ENCODE peak calls at places on chromosomes 11 and 22, in ten cellular contexts. One of them, this sample, is unnamed.

GRCh38 chr11:69212121-69213110 is 56.7 kb downstream of the SMIM38 start:
- DNase-seq in astrocyte of the cerebellum: no peak
- DNase-seq in colonic mucosa: no peak
- DNase-seq in HFF-Myc: no peak
- DNase-seq in CD8-positive, alpha-beta T cell: no peak
- DNase-seq in BJ: no peak
- DNase-seq in astrocyte of the spinal cord: no peak
- DNase-seq in MCF 10A: no peak
- DNase-seq in fibroblast of the aortic adventitia: peak; percentile 6
- DNase-seq in mammary epithelial cell: no peak
- DNase-seq in this sample: no peak

GRCh38 chr11:2448661-2449547 is 4.1 kb downstream of the KCNQ1 start:
- DNase-seq in fibroblast of the aortic adventitia: no peak
- DNase-seq in BJ: no peak
- DNase-seq in astrocyte of the cerebellum: no peak
- DNase-seq in HFF-Myc: no peak
- DNase-seq in MCF 10A: no peak
- DNase-seq in mammary epithelial cell: no peak
- DNase-seq in CD8-positive, alpha-beta T cell: no peak
- DNase-seq in astrocyte of the spinal cord: no peak
- DNase-seq in colonic mucosa: no peak
- DNase-seq in this sample: no peak

GRCh38 chr11:68461284-68461861 is 821 bp downstream of the PPP6R3 start:
- DNase-seq in fibroblast of the aortic adventitia: no peak
- DNase-seq in colonic mucosa: peak; percentile 48
- DNase-seq in astrocyte of the spinal cord: peak; percentile 62
- DNase-seq in CD8-positive, alpha-beta T cell: no peak
- DNase-seq in astrocyte of the cerebellum: no peak
- DNase-seq in HFF-Myc: no peak
- DNase-seq in BJ: no peak
- DNase-seq in MCF 10A: peak; percentile 19
- DNase-seq in mammary epithelial cell: peak; percentile 21
- DNase-seq in this sample: no peak

GRCh38 chr11:68436985-68437926 is 23.3 kb upstream of the PPP6R3 start:
- DNase-seq in BJ: no peak
- DNase-seq in astrocyte of the spinal cord: peak; percentile 56
- DNase-seq in MCF 10A: peak; percentile 51
- DNase-seq in CD8-positive, alpha-beta T cell: no peak
- DNase-seq in astrocyte of the cerebellum: no peak
- DNase-seq in mammary epithelial cell: peak; percentile 75
- DNase-seq in fibroblast of the aortic adventitia: peak; percentile 60
- DNase-seq in colonic mucosa: no peak
- DNase-seq in HFF-Myc: peak; percentile 52
- DNase-seq in this sample: no peak

GRCh38 chr22:43342347-43343261 is 568 bp downstream of the SCUBE1 start:
- DNase-seq in astrocyte of the spinal cord: no peak
- DNase-seq in CD8-positive, alpha-beta T cell: no peak
- DNase-seq in mammary epithelial cell: no peak
- DNase-seq in BJ: no peak
- DNase-seq in astrocyte of the cerebellum: no peak
- DNase-seq in MCF 10A: no peak
- DNase-seq in HFF-Myc: no peak
- DNase-seq in fibroblast of the aortic adventitia: no peak
- DNase-seq in colonic mucosa: no peak
- DNase-seq in this sample: no peak

GRCh38 chr22:30000566-30000965 is 79.7 kb upstream of the HORMAD2 start:
- DNase-seq in BJ: no peak
- DNase-seq in astrocyte of the cerebellum: no peak
- DNase-seq in MCF 10A: no peak
- DNase-seq in astrocyte of the spinal cord: peak; percentile 50
- DNase-seq in colonic mucosa: no peak
- DNase-seq in mammary epithelial cell: peak; percentile 26
- DNase-seq in CD8-positive, alpha-beta T cell: no peak
- DNase-seq in HFF-Myc: no peak
- DNase-seq in fibroblast of the aortic adventitia: peak; percentile 11
- DNase-seq in this sample: no peak

GRCh38 chr11:134460044-134460371 is 48.0 kb upstream of the B3GAT1 start:
- DNase-seq in MCF 10A: no peak
- DNase-seq in mammary epithelial cell: no peak
- DNase-seq in astrocyte of the cerebellum: no peak
- DNase-seq in colonic mucosa: no peak
- DNase-seq in BJ: no peak
- DNase-seq in CD8-positive, alpha-beta T cell: no peak
- DNase-seq in HFF-Myc: no peak
- DNase-seq in astrocyte of the spinal cord: no peak
- DNase-seq in fibroblast of the aortic adventitia: no peak
- DNase-seq in this sample: no peak

GRCh38 chr11:33687733-33688479 is 12.7 kb downstream of the C11orf91 start:
- DNase-seq in colonic mucosa: peak; percentile 60
- DNase-seq in astrocyte of the cerebellum: peak; percentile 74
- DNase-seq in HFF-Myc: peak; percentile 60
- DNase-seq in CD8-positive, alpha-beta T cell: no peak
- DNase-seq in MCF 10A: peak; percentile 77
- DNase-seq in BJ: no peak
- DNase-seq in astrocyte of the spinal cord: peak; percentile 80
- DNase-seq in mammary epithelial cell: peak; percentile 88
- DNase-seq in fibroblast of the aortic adventitia: peak; percentile 85
- DNase-seq in this sample: no peak

GRCh38 chr22:44393066-44393465 is 80.3 kb upstream of the SHISAL1 start:
- DNase-seq in astrocyte of the cerebellum: no peak
- DNase-seq in HFF-Myc: no peak
- DNase-seq in colonic mucosa: no peak
- DNase-seq in MCF 10A: no peak
- DNase-seq in astrocyte of the spinal cord: no peak
- DNase-seq in fibroblast of the aortic adventitia: no peak
- DNase-seq in mammary epithelial cell: no peak
- DNase-seq in BJ: no peak
- DNase-seq in CD8-positive, alpha-beta T cell: no peak
- DNase-seq in this sample: no peak

GRCh38 chr22:27632451-27633295 is 168.9 kb downstream of the MN1 start:
- DNase-seq in BJ: no peak
- DNase-seq in MCF 10A: no peak
- DNase-seq in astrocyte of the cerebellum: no peak
- DNase-seq in fibroblast of the aortic adventitia: no peak
- DNase-seq in mammary epithelial cell: no peak
- DNase-seq in colonic mucosa: no peak
- DNase-seq in HFF-Myc: no peak
- DNase-seq in astrocyte of the spinal cord: no peak
- DNase-seq in CD8-positive, alpha-beta T cell: no peak
- DNase-seq in this sample: no peak

GRCh38 chr11:67439321-67440228 is 2.1 kb upstream of the PTPRCAP start:
- DNase-seq in fibroblast of the aortic adventitia: no peak
- DNase-seq in HFF-Myc: no peak
- DNase-seq in mammary epithelial cell: no peak
- DNase-seq in astrocyte of the cerebellum: no peak
- DNase-seq in astrocyte of the spinal cord: peak; percentile 10
- DNase-seq in MCF 10A: peak; percentile 51
- DNase-seq in colonic mucosa: peak; percentile 61
- DNase-seq in BJ: no peak
- DNase-seq in CD8-positive, alpha-beta T cell: peak; percentile 60
- DNase-seq in this sample: no peak

GRCh38 chr11:85752201-85752889 is 58.6 kb downstream of the SYTL2 start:
- DNase-seq in CD8-positive, alpha-beta T cell: no peak
- DNase-seq in astrocyte of the cerebellum: no peak
- DNase-seq in colonic mucosa: no peak
- DNase-seq in astrocyte of the spinal cord: no peak
- DNase-seq in mammary epithelial cell: no peak
- DNase-seq in MCF 10A: no peak
- DNase-seq in fibroblast of the aortic adventitia: no peak
- DNase-seq in BJ: no peak
- DNase-seq in HFF-Myc: no peak
- DNase-seq in this sample: no peak

GRCh38 chr11:2844116-2844515 is 41.5 kb downstream of the CDKN1C start:
- DNase-seq in MCF 10A: no peak
- DNase-seq in colonic mucosa: no peak
- DNase-seq in HFF-Myc: no peak
- DNase-seq in fibroblast of the aortic adventitia: no peak
- DNase-seq in mammary epithelial cell: peak; percentile 27
- DNase-seq in BJ: no peak
- DNase-seq in astrocyte of the cerebellum: no peak
- DNase-seq in astrocyte of the spinal cord: no peak
- DNase-seq in CD8-positive, alpha-beta T cell: no peak
- DNase-seq in this sample: no peak

DNA sequence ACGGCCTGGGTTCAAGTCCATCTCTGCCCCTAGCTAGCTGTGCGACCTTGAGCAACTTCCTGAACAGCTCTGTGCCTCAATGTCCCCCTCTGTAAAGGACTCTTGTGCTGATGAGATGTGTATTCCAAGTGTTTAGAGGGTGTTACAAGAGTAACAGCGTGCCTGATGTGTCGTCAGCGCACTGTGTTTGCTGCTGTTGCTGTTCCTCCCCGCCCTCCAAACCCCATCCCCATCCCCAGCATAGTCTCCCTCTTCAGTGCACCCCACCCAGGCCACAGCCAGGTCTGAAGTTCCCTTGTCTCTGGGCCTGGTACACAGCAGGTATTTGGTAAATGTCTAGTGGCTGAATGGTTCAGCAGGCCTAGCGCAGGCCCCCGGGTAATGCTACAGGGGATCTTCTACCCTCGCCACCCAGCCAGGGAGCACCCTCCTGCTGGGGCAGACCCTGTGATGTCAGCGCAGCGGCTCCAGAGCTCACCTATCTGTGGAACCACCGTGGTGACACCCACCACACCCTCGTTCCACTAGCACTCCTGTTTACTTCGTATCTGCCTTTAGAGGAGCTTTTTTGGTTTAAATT is 10.3 kb downstream of the CBX7 start:
- DNase-seq in CD8-positive, alpha-beta T cell: no peak
- DNase-seq in astrocyte of the cerebellum: no peak
- DNase-seq in astrocyte of the spinal cord: no peak
- DNase-seq in fibroblast of the aortic adventitia: no peak
- DNase-seq in mammary epithelial cell: no peak
- DNase-seq in BJ: no peak
- DNase-seq in MCF 10A: no peak
- DNase-seq in HFF-Myc: no peak
- DNase-seq in colonic mucosa: no peak
- DNase-seq in this sample: no peak
- TF ChIP-seq CTCF in CD8-positive, alpha-beta T cell: no peak
- TF ChIP-seq CTCF in astrocyte of the cerebellum: no peak
- TF ChIP-seq CTCF in astrocyte of the spinal cord: no peak
- TF ChIP-seq CTCF in fibroblast of the aortic adventitia: no peak
- TF ChIP-seq CTCF in mammary epithelial cell: no peak
- TF ChIP-seq CTCF in BJ: no peak
- TF ChIP-seq CTCF in MCF 10A: no peak
- TF ChIP-seq CTCF in HFF-Myc: no peak
- TF ChIP-seq CTCF in colonic mucosa: no peak
- TF ChIP-seq CTCF in this sample: no peak

GRCh38 chr22:22164541-22165272 is 79.9 kb upstream of the VPREB1 start:
- DNase-seq in mammary epithelial cell: no peak
- DNase-seq in astrocyte of the cerebellum: no peak
- DNase-seq in fibroblast of the aortic adventitia: no peak
- DNase-seq in CD8-positive, alpha-beta T cell: no peak
- DNase-seq in colonic mucosa: no peak
- DNase-seq in astrocyte of the spinal cord: no peak
- DNase-seq in HFF-Myc: no peak
- DNase-seq in MCF 10A: no peak
- DNase-seq in BJ: no peak
- DNase-seq in this sample: no peak
- TF ChIP-seq CTCF in mammary epithelial cell: no peak
- TF ChIP-seq CTCF in astrocyte of the cerebellum: peak; percentile 4
- TF ChIP-seq CTCF in fibroblast of the aortic adventitia: no peak
- TF ChIP-seq CTCF in CD8-positive, alpha-beta T cell: no peak
- TF ChIP-seq CTCF in colonic mucosa: no peak
- TF ChIP-seq CTCF in astrocyte of the spinal cord: no peak
- TF ChIP-seq CTCF in HFF-Myc: no peak
- TF ChIP-seq CTCF in MCF 10A: no peak
- TF ChIP-seq CTCF in BJ: no peak
- TF ChIP-seq CTCF in this sample: no peak

GRCh38 chr11:125433454-125434121 is 62.5 kb downstream of the FEZ1 start:
- DNase-seq in BJ: no peak
- DNase-seq in HFF-Myc: peak; percentile 7
- DNase-seq in astrocyte of the spinal cord: peak; percentile 58
- DNase-seq in astrocyte of the cerebellum: peak; percentile 32
- DNase-seq in fibroblast of the aortic adventitia: peak; percentile 67
- DNase-seq in colonic mucosa: no peak
- DNase-seq in CD8-positive, alpha-beta T cell: no peak
- DNase-seq in mammary epithelial cell: peak; percentile 60
- DNase-seq in MCF 10A: peak; percentile 61
- DNase-seq in this sample: peak; percentile 34
- TF ChIP-seq CTCF in BJ: peak; percentile 80
- TF ChIP-seq CTCF in HFF-Myc: peak; percentile 64
- TF ChIP-seq CTCF in astrocyte of the spinal cord: peak; percentile 82
- TF ChIP-seq CTCF in astrocyte of the cerebellum: peak; percentile 79
- TF ChIP-seq CTCF in fibroblast of the aortic adventitia: peak; percentile 77
- TF ChIP-seq CTCF in colonic mucosa: no peak
- TF ChIP-seq CTCF in CD8-positive, alpha-beta T cell: no peak
- TF ChIP-seq CTCF in mammary epithelial cell: peak; percentile 75
- TF ChIP-seq CTCF in MCF 10A: peak; percentile 44
- TF ChIP-seq CTCF in this sample: peak; percentile 83

GRCh38 chr22:20583471-20583922 is 76.1 kb downstream of the MED15 start:
- DNase-seq in CD8-positive, alpha-beta T cell: no peak
- DNase-seq in astrocyte of the cerebellum: no peak
- DNase-seq in astrocyte of the spinal cord: no peak
- DNase-seq in mammary epithelial cell: no peak
- DNase-seq in colonic mucosa: no peak
- DNase-seq in BJ: no peak
- DNase-seq in fibroblast of the aortic adventitia: no peak
- DNase-seq in MCF 10A: no peak
- DNase-seq in HFF-Myc: no peak
- DNase-seq in this sample: no peak
- TF ChIP-seq CTCF in CD8-positive, alpha-beta T cell: no peak
- TF ChIP-seq CTCF in astrocyte of the cerebellum: no peak
- TF ChIP-seq CTCF in astrocyte of the spinal cord: peak; percentile 26
- TF ChIP-seq CTCF in mammary epithelial cell: peak; percentile 9
- TF ChIP-seq CTCF in colonic mucosa: no peak
- TF ChIP-seq CTCF in BJ: no peak
- TF ChIP-seq CTCF in fibroblast of the aortic adventitia: no peak
- TF ChIP-seq CTCF in MCF 10A: peak; percentile 7
- TF ChIP-seq CTCF in HFF-Myc: peak; percentile 24
- TF ChIP-seq CTCF in this sample: peak; percentile 32

DNA sequence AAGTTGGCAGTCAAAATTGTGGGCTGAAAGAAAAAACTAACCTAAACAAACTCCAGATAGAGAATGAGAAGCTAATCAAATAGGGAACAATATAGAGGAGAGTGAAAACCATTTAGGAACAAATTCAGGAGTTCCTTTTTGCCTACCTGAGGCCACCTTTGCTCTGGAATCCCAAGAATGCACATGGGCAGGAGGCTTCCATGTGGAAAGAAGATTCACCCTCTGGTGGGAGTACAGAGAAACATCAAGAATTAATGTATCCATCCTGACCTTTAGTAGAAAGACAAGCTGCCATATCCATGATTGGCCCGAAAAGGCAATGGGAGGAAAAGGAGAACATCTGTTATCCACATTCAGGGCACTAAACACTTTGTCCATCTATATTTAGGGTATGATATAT is 35.0 kb upstream of the MRGPRX1 start:
- DNase-seq in CD8-positive, alpha-beta T cell: no peak
- DNase-seq in HFF-Myc: no peak
- DNase-seq in fibroblast of the aortic adventitia: no peak
- DNase-seq in MCF 10A: no peak
- DNase-seq in astrocyte of the cerebellum: no peak
- DNase-seq in colonic mucosa: no peak
- DNase-seq in astrocyte of the spinal cord: no peak
- DNase-seq in mammary epithelial cell: no peak
- DNase-seq in BJ: no peak
- DNase-seq in this sample: no peak
- TF ChIP-seq CTCF in CD8-positive, alpha-beta T cell: no peak
- TF ChIP-seq CTCF in HFF-Myc: no peak
- TF ChIP-seq CTCF in fibroblast of the aortic adventitia: no peak
- TF ChIP-seq CTCF in MCF 10A: no peak
- TF ChIP-seq CTCF in astrocyte of the cerebellum: no peak
- TF ChIP-seq CTCF in colonic mucosa: no peak
- TF ChIP-seq CTCF in astrocyte of the spinal cord: no peak
- TF ChIP-seq CTCF in mammary epithelial cell: no peak
- TF ChIP-seq CTCF in BJ: no peak
- TF ChIP-seq CTCF in this sample: no peak

GRCh38 chr11:44456544-44457270 is 108.8 kb upstream of the CD82 start:
- DNase-seq in CD8-positive, alpha-beta T cell: no peak
- DNase-seq in BJ: no peak
- DNase-seq in mammary epithelial cell: no peak
- DNase-seq in colonic mucosa: no peak
- DNase-seq in fibroblast of the aortic adventitia: no peak
- DNase-seq in astrocyte of the cerebellum: no peak
- DNase-seq in HFF-Myc: no peak
- DNase-seq in astrocyte of the spinal cord: no peak
- DNase-seq in MCF 10A: no peak
- DNase-seq in this sample: no peak
- TF ChIP-seq CTCF in CD8-positive, alpha-beta T cell: no peak
- TF ChIP-seq CTCF in BJ: no peak
- TF ChIP-seq CTCF in mammary epithelial cell: peak; percentile 48
- TF ChIP-seq CTCF in colonic mucosa: no peak
- TF ChIP-seq CTCF in fibroblast of the aortic adventitia: peak; percentile 20
- TF ChIP-seq CTCF in astrocyte of the cerebellum: peak; percentile 38
- TF ChIP-seq CTCF in HFF-Myc: peak; percentile 37
- TF ChIP-seq CTCF in astrocyte of the spinal cord: peak; percentile 17
- TF ChIP-seq CTCF in MCF 10A: no peak
- TF ChIP-seq CTCF in this sample: peak; percentile 47